ENCODE peak calls at places on chromosomes 7 and 10, in six cellular contexts. One of them, this sample, is unnamed.

GRCh38 chr10:123858907-123859650 is 32.5 kb downstream of the CPXM2 start:
- DNase-seq in ecto neural progenitor cell: no peak
- DNase-seq in Calu3: no peak
- DNase-seq in nephron progenitor cell: no peak
- DNase-seq in NAMALWA: no peak
- DNase-seq in HFFc6: no peak
- DNase-seq in this sample: no peak

GRCh38 chr10:71658349-71658745 is 61.2 kb downstream of the C10orf105 start:
- DNase-seq in ecto neural progenitor cell: no peak
- DNase-seq in Calu3: no peak
- DNase-seq in nephron progenitor cell: peak
- DNase-seq in NAMALWA: no peak
- DNase-seq in HFFc6: no peak
- DNase-seq in this sample: no peak

GRCh38 chr10:80442879-80443278 is 11.2 kb upstream of the TSPAN14 start:
- DNase-seq in ecto neural progenitor cell: no peak
- DNase-seq in Calu3: no peak
- DNase-seq in nephron progenitor cell: no peak
- DNase-seq in NAMALWA: no peak
- DNase-seq in HFFc6: peak
- DNase-seq in this sample: no peak

GRCh38 chr10:61791216-61791615 is 110.3 kb upstream of the ARID5B start:
- DNase-seq in ecto neural progenitor cell: no peak
- DNase-seq in Calu3: no peak
- DNase-seq in nephron progenitor cell: no peak
- DNase-seq in NAMALWA: no peak
- DNase-seq in HFFc6: peak
- DNase-seq in this sample: no peak

GRCh38 chr10:93816123-93816747 is 58.5 kb downstream of the LGI1 start:
- DNase-seq in ecto neural progenitor cell: peak
- DNase-seq in Calu3: peak
- DNase-seq in nephron progenitor cell: peak
- DNase-seq in NAMALWA: peak
- DNase-seq in HFFc6: peak
- DNase-seq in this sample: peak

GRCh38 chr10:96138102-96138501 is 8.0 kb downstream of the ZNF518A start:
- DNase-seq in ecto neural progenitor cell: no peak
- DNase-seq in Calu3: no peak
- DNase-seq in nephron progenitor cell: no peak
- DNase-seq in NAMALWA: no peak
- DNase-seq in HFFc6: no peak
- DNase-seq in this sample: peak

GRCh38 chr10:51759896-51760534 is 60.6 kb upstream of the CSTF2T start:
- DNase-seq in ecto neural progenitor cell: no peak
- DNase-seq in Calu3: no peak
- DNase-seq in nephron progenitor cell: no peak
- DNase-seq in NAMALWA: no peak
- DNase-seq in HFFc6: no peak
- DNase-seq in this sample: no peak

GRCh38 chr7:131540491-131541162 is 15.8 kb downstream of the PODXL start:
- DNase-seq in ecto neural progenitor cell: no peak
- DNase-seq in Calu3: no peak
- DNase-seq in nephron progenitor cell: no peak
- DNase-seq in NAMALWA: no peak
- DNase-seq in HFFc6: no peak
- DNase-seq in this sample: no peak

GRCh38 chr10:87873656-87874055 is 10.2 kb downstream of the PTEN start:
- DNase-seq in ecto neural progenitor cell: no peak
- DNase-seq in Calu3: no peak
- DNase-seq in nephron progenitor cell: no peak
- DNase-seq in NAMALWA: no peak
- DNase-seq in HFFc6: no peak
- DNase-seq in this sample: no peak

GRCh38 chr7:127666602-127667001 is 14.6 kb downstream of the SND1 start:
- DNase-seq in ecto neural progenitor cell: no peak
- DNase-seq in Calu3: no peak
- DNase-seq in nephron progenitor cell: no peak
- DNase-seq in NAMALWA: no peak
- DNase-seq in HFFc6: no peak
- DNase-seq in this sample: no peak

GRCh38 chr10:133309720-133310398 is 1.1 kb downstream of the ZNF511 start:
- DNase-seq in ecto neural progenitor cell: no peak
- DNase-seq in Calu3: no peak
- DNase-seq in nephron progenitor cell: no peak
- DNase-seq in NAMALWA: no peak
- DNase-seq in HFFc6: no peak
- DNase-seq in this sample: no peak

GRCh38 chr7:77353911-77354310 is 62.2 kb downstream of the GSAP start:
- DNase-seq in ecto neural progenitor cell: no peak
- DNase-seq in Calu3: no peak
- DNase-seq in nephron progenitor cell: no peak
- DNase-seq in NAMALWA: no peak
- DNase-seq in HFFc6: no peak
- DNase-seq in this sample: no peak

GRCh38 chr10:59625842-59626522 is 83.7 kb downstream of the SLC16A9 start:
- DNase-seq in ecto neural progenitor cell: peak
- DNase-seq in Calu3: peak
- DNase-seq in nephron progenitor cell: peak
- DNase-seq in NAMALWA: peak
- DNase-seq in HFFc6: peak
- DNase-seq in this sample: peak

GRCh38 chr10:12631216-12631615 is 281.9 kb downstream of the CAMK1D start:
- DNase-seq in ecto neural progenitor cell: no peak
- DNase-seq in Calu3: no peak
- DNase-seq in nephron progenitor cell: no peak
- DNase-seq in NAMALWA: no peak
- DNase-seq in HFFc6: no peak
- DNase-seq in this sample: no peak

GRCh38 chr7:63045575-63045974 is 953.1 kb upstream of the ZNF722 start:
- DNase-seq in ecto neural progenitor cell: no peak
- DNase-seq in Calu3: no peak
- DNase-seq in nephron progenitor cell: no peak
- DNase-seq in NAMALWA: no peak
- DNase-seq in HFFc6: no peak
- DNase-seq in this sample: no peak

GRCh38 chr10:122241836-122242235 is 29.3 kb upstream of the BTBD16 start:
- DNase-seq in ecto neural progenitor cell: no peak
- DNase-seq in Calu3: no peak
- DNase-seq in nephron progenitor cell: no peak
- DNase-seq in NAMALWA: no peak
- DNase-seq in HFFc6: no peak
- DNase-seq in this sample: no peak

GRCh38 chr7:82697897-82698296 is 254.3 kb upstream of the CACNA2D1 start:
- DNase-seq in ecto neural progenitor cell: no peak
- DNase-seq in Calu3: no peak
- DNase-seq in nephron progenitor cell: no peak
- DNase-seq in NAMALWA: no peak
- DNase-seq in HFFc6: peak
- DNase-seq in this sample: no peak

This sample was measured in stimulated activated naive CD8-positive, alpha-beta T cell treated with anti-CD3 and anti-CD28 coated beads, Interleukin-15, amount 100 ng/mL, for 72 hours.